ENCODE peak calls at places on chromosome X, in nine cellular contexts. M, C, K, E, U, H, D, X and R are unnamed samples.

GRCh38 chrX:46653482-46653881 is 79.9 kb downstream of the CHST7 start:
- DNase-seq in M (no peak), C (no peak), K (no peak), E (no peak), U (no peak), H (peak; percentile 5), D (no peak), X (no peak), R (no peak)

GRCh38 chrX:20361081-20361889 is 94.6 kb upstream of the RPS6KA3 start:
- DNase-seq in M (no peak), C (no peak), K (no peak), E (peak; percentile 80), U (no peak), H (no peak), D (no peak), X (peak; percentile 21), R (no peak)

GRCh38 chrX:123408856-123409737 is 225.0 kb downstream of the GRIA3 start:
- DNase-seq in M (no peak), C (no peak), K (no peak), E (peak; percentile 90), U (no peak), H (no peak), D (no peak), X (no peak), R (no peak)

GRCh38 chrX:100995469-100995868 is 26.0 kb downstream of the ARL13A start:
- DNase-seq in M (no peak), C (no peak), K (no peak), E (peak; percentile 91), U (no peak), H (no peak), D (no peak), X (no peak), R (no peak)

GRCh38 chrX:40012800-40013682 is 84.7 kb downstream of the BCOR start:
- DNase-seq in M (no peak), C (no peak), K (peak; percentile 34), E (peak; percentile 59), U (peak; percentile 88), H (peak; percentile 77), D (peak; percentile 72), X (peak; percentile 51), R (no peak)

GRCh38 chrX:20217279-20217678 is 49.4 kb downstream of the RPS6KA3 start:
- DNase-seq in M (no peak), C (no peak), K (no peak), E (peak; percentile 67), U (no peak), H (no peak), D (no peak), X (no peak), R (no peak)

GRCh38 chrX:131025336-131025735 is 32.8 kb upstream of the ARHGAP36 start:
- DNase-seq in M (no peak), C (no peak), K (no peak), E (no peak), U (no peak), H (no peak), D (no peak), X (no peak), R (no peak)

GRCh38 chrX:101191217-101191750 is 28.3 kb upstream of the DRP2 start:
- DNase-seq in M (no peak), C (no peak), K (no peak), E (peak; percentile 29), U (no peak), H (no peak), D (no peak), X (no peak), R (no peak)

GRCh38 chrX:129654652-129655546 is at the start of gene APLN:
- DNase-seq in M (no peak), C (peak; percentile 12), K (no peak), E (peak; percentile 46), U (no peak), H (no peak), D (peak; percentile 55), X (no peak), R (peak; percentile 77)

GRCh38 chrX:46279925-46280313 is 265.3 kb downstream of the ZNF674 start:
- DNase-seq in M (no peak), C (no peak), K (no peak), E (peak; percentile 63), U (no peak), H (no peak), D (no peak), X (no peak), R (no peak)

GRCh38 chrX:142084611-142085010 is 120.5 kb downstream of the MAGEC2 start:
- DNase-seq in M (no peak), C (no peak), K (no peak), E (no peak), U (no peak), H (no peak), D (no peak), X (no peak), R (no peak)

GRCh38 chrX:19514791-19515614 is at the start of gene MAP3K15:
- DNase-seq in M (no peak), C (peak; percentile 3), K (no peak), E (peak; percentile 9), U (no peak), H (no peak), D (no peak), X (no peak), R (no peak)

GRCh38 chrX:139448996-139449395 is 81.5 kb upstream of the F9 start:
- DNase-seq in M (no peak), C (no peak), K (no peak), E (peak; percentile 48), U (no peak), H (no peak), D (no peak), X (no peak), R (no peak)

DNA sequence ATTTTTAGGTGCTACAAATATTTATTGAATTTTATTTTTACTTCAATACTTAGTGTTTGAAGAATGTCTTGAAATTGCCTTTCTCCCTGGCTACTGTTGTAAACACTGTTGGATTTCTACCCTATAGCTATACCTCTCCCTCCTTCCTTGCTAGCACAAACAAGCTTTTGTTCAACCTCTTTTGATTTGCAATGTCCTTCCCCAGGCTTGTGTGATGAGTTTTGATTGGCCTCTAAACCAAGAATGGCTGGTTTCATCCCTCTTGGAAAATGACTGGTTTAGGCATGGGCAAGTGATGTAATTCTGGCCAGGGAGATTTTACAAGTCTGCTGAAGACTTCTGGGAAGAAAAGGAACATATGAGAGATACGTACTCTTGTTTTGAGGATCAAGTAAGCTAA is 25.3 kb upstream of the SLITRK2 start:
- DNase-seq in M (no peak), C (no peak), K (no peak), E (no peak), U (no peak), H (no peak), D (no peak), X (no peak), R (no peak)
- H3K9me3 ChIP-seq in M (no peaks in the 10 kb centered on the region), C (no peaks in the 10 kb centered on the region), K (no peaks in the 10 kb centered on the region), E (no peaks in the 10 kb centered on the region), U (no peaks in the 10 kb centered on the region), H (no peaks in the 10 kb centered on the region), D (no peaks in the 10 kb centered on the region), X (no peaks in the 10 kb centered on the region), R (no peaks in the 10 kb centered on the region)

GRCh38 chrX:1026263-1027015 is 186.0 kb downstream of the CRLF2 start:
- DNase-seq in M (no peak), C (peak; percentile 43), K (no peak), E (no peak), U (no peak), H (peak; percentile 63), D (no peak), X (no peak), R (no peak)

GRCh38 chrX:1029494-1029893 is 183.0 kb downstream of the CRLF2 start:
- DNase-seq in M (no peak), C (no peak), K (no peak), E (no peak), U (no peak), H (no peak), D (no peak), X (no peak), R (no peak)

GRCh38 chrX:1025413-1025812 is 187.0 kb downstream of the CRLF2 start:
- DNase-seq in M (no peak), C (no peak), K (no peak), E (no peak), U (no peak), H (no peak), D (no peak), X (no peak), R (no peak)

GRCh38 chrX:1027680-1028079 is 184.8 kb downstream of the CRLF2 start:
- DNase-seq in M (no peak), C (no peak), K (no peak), E (no peak), U (no peak), H (no peak), D (no peak), X (no peak), R (no peak)

GRCh38 chrX:1027133-1027532 is 185.3 kb downstream of the CRLF2 start:
- DNase-seq in M (no peak), C (no peak), K (no peak), E (no peak), U (no peak), H (peak; percentile 40), D (no peak), X (no peak), R (no peak)
- H3K9me3 ChIP-seq in M (no peaks in the 10 kb centered on the region), C (no peaks in the 10 kb centered on the region), K (no peaks in the 10 kb centered on the region), E (no peaks in the 10 kb centered on the region), U (no peaks in the 10 kb centered on the region), H (no peaks in the 10 kb centered on the region), D (no peaks in the 10 kb centered on the region), X (peaks cover 35% of the 10 kb centered on the region), R (no peaks in the 10 kb centered on the region)

GRCh38 chrX:53282313-53282712 is 929 bp upstream of the IQSEC2 start:
- DNase-seq in M (no peak), C (no peak), K (no peak), E (peak; percentile 22), U (no peak), H (no peak), D (no peak), X (no peak), R (no peak)

GRCh38 chrX:53283567-53283966 is 2.2 kb upstream of the IQSEC2 start:
- DNase-seq in M (no peak), C (no peak), K (no peak), E (no peak), U (no peak), H (no peak), D (no peak), X (no peak), R (no peak)

GRCh38 chrX:53283099-53283498 is 1.7 kb upstream of the IQSEC2 start:
- DNase-seq in M (no peak), C (no peak), K (no peak), E (no peak), U (no peak), H (no peak), D (no peak), X (no peak), R (no peak)

GRCh38 chrX:53285591-53285990 is 4.2 kb upstream of the IQSEC2 start:
- DNase-seq in M (no peak), C (no peak), K (no peak), E (no peak), U (no peak), H (no peak), D (no peak), X (no peak), R (no peak)

GRCh38 chrX:53284684-53285447 is 3.5 kb upstream of the IQSEC2 start:
- DNase-seq in M (peak; percentile 15), C (peak; percentile 50), K (peak; percentile 27), E (no peak), U (peak; percentile 83), H (peak; percentile 39), D (peak; percentile 64), X (peak; percentile 34), R (no peak)
- H3K9me3 ChIP-seq in M (no peaks in the 10 kb centered on the region), C (no peaks in the 10 kb centered on the region), K (no peaks in the 10 kb centered on the region), E (no peaks in the 10 kb centered on the region), U (no peaks in the 10 kb centered on the region), H (no peaks in the 10 kb centered on the region), D (no peaks in the 10 kb centered on the region), X (no peaks in the 10 kb centered on the region), R (no peaks in the 10 kb centered on the region)

GRCh38 chrX:146055733-146056132 is 238.1 kb downstream of the SLITRK2 start:
- DNase-seq in M (no peak), C (no peak), K (no peak), E (no peak), U (no peak), H (no peak), D (no peak), X (no peak), R (no peak)
- H3K9me3 ChIP-seq in M (no peaks in the 10 kb centered on the region), C (no peaks in the 10 kb centered on the region), K (no peaks in the 10 kb centered on the region), E (no peaks in the 10 kb centered on the region), U (no peaks in the 10 kb centered on the region), H (no peaks in the 10 kb centered on the region), D (no peaks in the 10 kb centered on the region), X (no peaks in the 10 kb centered on the region), R (no peaks in the 10 kb centered on the region)